ENCODE peak calls at places on chromosomes 7 and 10, in four cellular contexts. One of them, this sample, is unnamed.

GRCh38 chr10:119849031-119849789 is 23.4 kb downstream of the MCMBP start:
- DNase-seq in GM06990: no peak
- DNase-seq in left lung: no peak
- DNase-seq in astrocyte: peak; percentile 88
- DNase-seq in this sample: no peak

GRCh38 chr10:132667613-132668394 is 118.1 kb downstream of the NKX6-2 start:
- DNase-seq in left lung: peak; percentile 59
- DNase-seq in astrocyte: peak; percentile 79
- DNase-seq in GM06990: no peak
- DNase-seq in this sample: no peak

GRCh38 chr7:150409300-150410030 is 30.3 kb downstream of the ZNF775 start:
- DNase-seq in left lung: peak; percentile 15
- DNase-seq in GM06990: no peak
- DNase-seq in astrocyte: no peak
- DNase-seq in this sample: no peak

GRCh38 chr10:105148921-105149320 is 507.8 kb downstream of the SORCS3 start:
- DNase-seq in GM06990: no peak
- DNase-seq in left lung: no peak
- DNase-seq in astrocyte: peak; percentile 48
- DNase-seq in this sample: no peak

GRCh38 chr7:87336136-87336535 is 9.3 kb upstream of the CROT start:
- DNase-seq in left lung: no peak
- DNase-seq in astrocyte: no peak
- DNase-seq in GM06990: no peak
- DNase-seq in this sample: no peak

GRCh38 chr10:114663631-114664030 is 5.6 kb upstream of the ABLIM1 start:
- DNase-seq in left lung: no peak
- DNase-seq in GM06990: no peak
- DNase-seq in astrocyte: no peak
- DNase-seq in this sample: no peak

GRCh38 chr7:7911339-7911738 is 57.3 kb upstream of the GLCCI1 start:
- DNase-seq in GM06990: no peak
- DNase-seq in left lung: no peak
- DNase-seq in astrocyte: peak; percentile 97
- DNase-seq in this sample: no peak

GRCh38 chr10:15879058-15879457 is 18.8 kb upstream of the MINDY3 start:
- DNase-seq in astrocyte: no peak
- DNase-seq in GM06990: no peak
- DNase-seq in left lung: no peak
- DNase-seq in this sample: no peak

GRCh38 chr10:28468707-28469483 is 64.0 kb upstream of the WAC start:
- DNase-seq in astrocyte: no peak
- DNase-seq in left lung: no peak
- DNase-seq in GM06990: no peak
- DNase-seq in this sample: no peak

GRCh38 chr7:55021053-55021452 is 2.2 kb downstream of the EGFR start:
- DNase-seq in GM06990: no peak
- DNase-seq in left lung: no peak
- DNase-seq in astrocyte: no peak
- DNase-seq in this sample: no peak

GRCh38 chr10:85124592-85124991 is 796.2 kb downstream of the CCSER2 start:
- DNase-seq in left lung: peak; percentile 41
- DNase-seq in GM06990: no peak
- DNase-seq in astrocyte: no peak
- DNase-seq in this sample: no peak

GRCh38 chr7:83921798-83922607 is 272.6 kb downstream of the SEMA3A start:
- DNase-seq in GM06990: no peak
- DNase-seq in left lung: no peak
- DNase-seq in astrocyte: peak; percentile 22
- DNase-seq in this sample: no peak

GRCh38 chr7:140559410-140559809 is 80.1 kb upstream of the MKRN1 start:
- DNase-seq in left lung: no peak
- DNase-seq in astrocyte: no peak
- DNase-seq in GM06990: no peak
- DNase-seq in this sample: no peak

GRCh38 chr7:107078517-107078966 is 34.0 kb downstream of the PRKAR2B start:
- DNase-seq in left lung: peak; percentile 66
- DNase-seq in GM06990: no peak
- DNase-seq in astrocyte: peak; percentile 58
- DNase-seq in this sample: no peak

GRCh38 chr7:99106869-99107268 is 37.0 kb downstream of the SMURF1 start:
- DNase-seq in left lung: no peak
- DNase-seq in astrocyte: peak; percentile 57
- DNase-seq in GM06990: no peak
- DNase-seq in this sample: no peak

GRCh38 chr10:113890769-113891168 is 36.3 kb downstream of the NHLRC2 start:
- DNase-seq in left lung: no peak
- DNase-seq in GM06990: no peak
- DNase-seq in astrocyte: no peak
- DNase-seq in this sample: no peak

GRCh38 chr7:134886353-134887057 is 99.8 kb upstream of the AGBL3 start:
- DNase-seq in left lung: no peak
- DNase-seq in GM06990: no peak
- DNase-seq in astrocyte: peak; percentile 87
- DNase-seq in this sample: no peak

GRCh38 chr7:123208793-123209192 is 9.0 kb upstream of the SLC13A1 start:
- DNase-seq in GM06990: no peak
- DNase-seq in astrocyte: no peak
- DNase-seq in left lung: no peak
- DNase-seq in this sample: no peak

GRCh38 chr7:3064077-3064476 is 20.4 kb upstream of the CARD11 start:
- DNase-seq in left lung: no peak
- DNase-seq in astrocyte: no peak
- DNase-seq in GM06990: no peak
- DNase-seq in this sample: no peak

GRCh38 chr10:77898323-77899079 is 28.1 kb downstream of the DLG5 start:
- DNase-seq in left lung: no peak
- DNase-seq in astrocyte: no peak
- DNase-seq in GM06990: peak; percentile 28
- DNase-seq in this sample: no peak

GRCh38 chr7:8035647-8036518 is 67.3 kb downstream of the GLCCI1 start:
- DNase-seq in astrocyte: peak; percentile 10
- DNase-seq in left lung: no peak
- DNase-seq in GM06990: no peak
- DNase-seq in this sample: no peak

GRCh38 chr7:64045301-64046040 is at the start of gene ZNF727:
- DNase-seq in astrocyte: no peak
- DNase-seq in GM06990: no peak
- DNase-seq in left lung: peak; percentile 45
- DNase-seq in this sample: peak; percentile 43

GRCh38 chr7:477626-478220 is 41.9 kb downstream of the PDGFA start:
- DNase-seq in GM06990: no peak
- DNase-seq in left lung: peak; percentile 14
- DNase-seq in astrocyte: no peak
- DNase-seq in this sample: no peak

GRCh38 chr10:123044391-123044790 is 35.6 kb downstream of the ACADSB start:
- DNase-seq in astrocyte: no peak
- DNase-seq in GM06990: no peak
- DNase-seq in left lung: no peak
- DNase-seq in this sample: no peak

GRCh38 chr7:43138710-43139601 is 26.5 kb downstream of the HECW1 start:
- DNase-seq in astrocyte: peak; percentile 76
- DNase-seq in left lung: no peak
- DNase-seq in GM06990: no peak
- DNase-seq in this sample: no peak

GRCh38 chr10:3126741-3127342 is 45.7 kb downstream of the PITRM1 start:
- DNase-seq in GM06990: no peak
- DNase-seq in astrocyte: no peak
- DNase-seq in left lung: no peak
- DNase-seq in this sample: no peak

GRCh38 chr7:29557954-29558353 is 5.7 kb upstream of the PRR15 start:
- DNase-seq in left lung: no peak
- DNase-seq in astrocyte: no peak
- DNase-seq in GM06990: no peak
- DNase-seq in this sample: no peak

GRCh38 chr10:15262036-15262713 is 93.7 kb upstream of the NMT2 start:
- DNase-seq in left lung: no peak
- DNase-seq in GM06990: no peak
- DNase-seq in astrocyte: peak; percentile 7
- DNase-seq in this sample: no peak

GRCh38 chr7:23654508-23654907 is 25.5 kb upstream of the FAM221A start:
- DNase-seq in astrocyte: no peak
- DNase-seq in left lung: no peak
- DNase-seq in GM06990: no peak
- DNase-seq in this sample: no peak

GRCh38 chr10:113322843-113323242 is 230.0 kb upstream of the HABP2 start:
- DNase-seq in GM06990: no peak
- DNase-seq in astrocyte: no peak
- DNase-seq in left lung: peak; percentile 68
- DNase-seq in this sample: no peak

GRCh38 chr10:31064334-31064733 is 32.7 kb upstream of the ZNF438 start:
- DNase-seq in GM06990: no peak
- DNase-seq in astrocyte: peak; percentile 84
- DNase-seq in left lung: no peak
- DNase-seq in this sample: no peak

GRCh38 chr10:43202657-43203490 is 64.0 kb downstream of the RASGEF1A start:
- DNase-seq in astrocyte: no peak
- DNase-seq in left lung: peak; percentile 66
- DNase-seq in GM06990: peak; percentile 29
- DNase-seq in this sample: peak; percentile 23

GRCh38 chr7:88337556-88337955 is 30.9 kb upstream of the STEAP4 start:
- DNase-seq in left lung: no peak
- DNase-seq in astrocyte: peak; percentile 59
- DNase-seq in GM06990: no peak
- DNase-seq in this sample: no peak

GRCh38 chr10:15824498-15824897 is 35.8 kb downstream of the MINDY3 start:
- DNase-seq in left lung: no peak
- DNase-seq in astrocyte: peak; percentile 8
- DNase-seq in GM06990: no peak
- DNase-seq in this sample: no peak

GRCh38 chr10:126930506-126931458 is 25.6 kb downstream of the DOCK1 start:
- DNase-seq in left lung: no peak
- DNase-seq in GM06990: no peak
- DNase-seq in astrocyte: no peak
- DNase-seq in this sample: no peak

GRCh38 chr10:81953420-81953819 is 78.4 kb downstream of the NRG3 start:
- DNase-seq in left lung: no peak
- DNase-seq in astrocyte: peak; percentile 17
- DNase-seq in GM06990: no peak
- DNase-seq in this sample: no peak
- TF ChIP-seq CTCF in left lung: no peak
- TF ChIP-seq CTCF in astrocyte: no peak
- TF ChIP-seq CTCF in GM06990: no peak
- TF ChIP-seq CTCF in this sample: no peak

DNA sequence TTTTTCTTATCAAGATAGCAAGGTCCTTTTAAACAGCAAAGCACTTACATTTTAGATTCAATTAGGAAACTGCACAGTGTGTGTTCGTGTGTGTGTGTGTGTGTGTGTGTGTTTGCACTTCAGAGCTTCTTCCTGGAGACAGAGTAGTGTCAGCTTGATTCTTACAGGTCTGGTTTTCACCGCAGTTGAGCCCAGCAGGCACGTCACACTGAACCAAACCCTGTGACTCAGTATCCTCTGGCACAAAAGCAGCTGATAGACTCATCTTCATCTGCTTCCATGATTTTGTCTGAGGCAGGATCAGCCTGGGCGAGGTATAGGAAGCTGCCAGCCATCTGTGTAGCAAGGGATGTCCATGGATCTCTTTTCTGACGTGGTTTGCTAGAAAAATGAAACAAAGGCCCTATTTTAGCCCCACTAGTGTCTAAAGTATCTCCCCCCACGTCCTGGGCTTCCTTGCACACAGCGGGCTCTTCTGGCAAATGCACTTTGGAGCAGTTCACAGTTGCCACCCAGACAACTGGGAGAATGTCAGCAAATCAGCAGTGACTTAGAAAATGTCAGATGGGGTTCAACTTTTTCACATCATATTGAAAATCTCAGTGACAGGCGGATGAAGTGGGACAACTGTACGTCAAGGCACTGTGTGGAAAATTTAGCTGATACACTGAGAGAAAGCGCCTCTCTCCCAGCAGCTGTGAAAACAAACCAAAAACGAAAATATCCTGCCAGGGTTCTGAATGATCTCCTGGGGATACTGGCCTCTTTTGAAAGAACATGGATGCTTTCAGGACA is 373.2 kb upstream of the CELF2 start:
- DNase-seq in GM06990: no peak
- DNase-seq in astrocyte: peak; percentile 32
- DNase-seq in left lung: no peak
- DNase-seq in this sample: no peak
- TF ChIP-seq CTCF in GM06990: no peak
- TF ChIP-seq CTCF in astrocyte: no peak
- TF ChIP-seq CTCF in left lung: no peak
- TF ChIP-seq CTCF in this sample: no peak

DNA sequence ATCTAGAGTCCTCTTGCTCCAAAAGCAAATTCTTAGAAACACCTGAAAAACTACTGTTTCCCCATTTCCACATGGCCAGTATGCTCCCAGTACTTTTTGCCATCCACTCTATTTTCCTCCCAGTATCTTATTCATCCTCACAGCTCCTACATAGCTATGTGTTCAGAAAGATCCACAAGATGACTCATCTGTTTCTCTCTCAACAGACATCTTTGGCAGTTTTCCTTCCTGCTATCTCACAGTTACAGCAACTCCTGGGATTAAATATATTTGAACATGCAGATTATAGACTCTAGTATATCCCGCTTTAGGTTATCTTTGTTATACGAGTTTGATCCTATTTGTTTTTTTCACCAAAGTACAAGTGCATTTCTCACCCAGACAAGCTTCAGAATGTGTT is 675.6 kb upstream of the POT1 start:
- DNase-seq in GM06990: no peak
- DNase-seq in astrocyte: peak; percentile 5
- DNase-seq in left lung: no peak
- DNase-seq in this sample: no peak
- TF ChIP-seq CTCF in GM06990: no peak
- TF ChIP-seq CTCF in astrocyte: no peak
- TF ChIP-seq CTCF in left lung: no peak
- TF ChIP-seq CTCF in this sample: no peak

GRCh38 chr10:51683031-51683830 is 16.2 kb downstream of the CSTF2T start:
- DNase-seq in left lung: no peak
- DNase-seq in astrocyte: no peak
- DNase-seq in GM06990: no peak
- DNase-seq in this sample: no peak

GRCh38 chr10:51685768-51686167 is 13.6 kb downstream of the CSTF2T start:
- DNase-seq in astrocyte: no peak
- DNase-seq in left lung: no peak
- DNase-seq in GM06990: no peak
- DNase-seq in this sample: no peak

GRCh38 chr10:51691135-51691534 is 8.3 kb downstream of the CSTF2T start:
- DNase-seq in GM06990: no peak
- DNase-seq in left lung: no peak
- DNase-seq in astrocyte: no peak
- DNase-seq in this sample: no peak

GRCh38 chr10:51689536-51689935 is 9.9 kb downstream of the CSTF2T start:
- DNase-seq in GM06990: no peak
- DNase-seq in left lung: no peak
- DNase-seq in astrocyte: no peak
- DNase-seq in this sample: no peak

DNA sequence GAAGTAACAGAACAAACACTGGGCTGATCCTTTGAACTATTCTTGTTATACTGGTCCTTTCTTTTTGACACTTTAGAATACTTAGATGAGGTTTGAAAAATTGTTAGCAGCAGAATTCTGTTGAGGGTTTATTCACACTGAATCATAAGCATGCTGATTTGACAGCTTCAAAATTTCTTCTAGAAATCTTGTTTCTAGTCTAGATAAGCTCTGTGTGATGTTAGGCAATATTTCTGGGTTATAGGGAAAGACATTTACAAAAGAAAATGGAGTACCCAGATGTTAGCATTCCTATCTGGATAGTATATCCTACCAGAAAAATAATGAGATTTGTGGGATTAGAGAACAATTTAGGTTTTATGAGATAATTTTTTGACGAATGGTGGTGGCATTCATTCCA is 12.1 kb downstream of the CSTF2T start:
- DNase-seq in left lung: no peak
- DNase-seq in astrocyte: no peak
- DNase-seq in GM06990: no peak
- DNase-seq in this sample: no peak
- TF ChIP-seq CTCF in left lung: no peak
- TF ChIP-seq CTCF in astrocyte: no peak
- TF ChIP-seq CTCF in GM06990: no peak
- TF ChIP-seq CTCF in this sample: no peak